ENCODE peak calls at places on chromosomes 5 and 9, in eight cellular contexts. N, X, I, J, L, V, O and Z are unnamed samples.

GRCh38 chr5:117249086-117249815 is 674.6 kb upstream of the SEMA6A start:
- DNase-seq in N (no peak), X (no peak), I (no peak), J (no peak), L (no peak), V (no peak), O (no peak), Z (no peak)

GRCh38 chr5:179414459-179415215 is 69.4 kb upstream of the ADAMTS2 start:
- DNase-seq in N (peak; percentile 49), X (peak; percentile 59), I (no peak), J (no peak), L (no peak), V (peak; percentile 73), O (peak; percentile 43), Z (peak; percentile 45)

GRCh38 chr9:109865521-109865920 is 85.5 kb downstream of the PALM2AKAP2 start:
- DNase-seq in N (no peak), X (no peak), I (no peak), J (no peak), L (no peak), V (no peak), O (no peak), Z (no peak)

GRCh38 chr9:131713016-131713415 is 26.9 kb downstream of the RAPGEF1 start:
- DNase-seq in N (no peak), X (peak; percentile 34), I (no peak), J (no peak), L (no peak), V (no peak), O (no peak), Z (no peak)

GRCh38 chr5:113376640-113377039 is 58.1 kb downstream of the TSSK1B start:
- DNase-seq in N (no peak), X (no peak), I (no peak), J (no peak), L (no peak), V (no peak), O (no peak), Z (no peak)

GRCh38 chr5:24509943-24510342 is 134.8 kb downstream of the CDH10 start:
- DNase-seq in N (no peak), X (no peak), I (no peak), J (no peak), L (no peak), V (no peak), O (no peak), Z (no peak)

GRCh38 chr5:59209758-59210359 is 627.0 kb downstream of the RAB3C start:
- DNase-seq in N (no peak), X (no peak), I (no peak), J (no peak), L (no peak), V (no peak), O (no peak), Z (no peak)

GRCh38 chr5:122126177-122126701 is 3.1 kb upstream of the ZNF474 start:
- DNase-seq in N (no peak), X (no peak), I (no peak), J (peak; percentile 21), L (no peak), V (no peak), O (no peak), Z (no peak)

GRCh38 chr9:100731557-100731956 is 153.7 kb downstream of the CAVIN4 start:
- DNase-seq in N (no peak), X (no peak), I (no peak), J (no peak), L (no peak), V (no peak), O (peak; percentile 71), Z (no peak)

GRCh38 chr9:7094052-7094451 is 336.3 kb downstream of the KDM4C start:
- DNase-seq in N (no peak), X (no peak), I (no peak), J (peak; percentile 15), L (peak; percentile 35), V (no peak), O (no peak), Z (no peak)

GRCh38 chr5:41875121-41875520 is 4.9 kb upstream of the OXCT1 start:
- DNase-seq in N (no peak), X (no peak), I (no peak), J (no peak), L (no peak), V (no peak), O (no peak), Z (no peak)

GRCh38 chr5:1772634-1773033 is 27.0 kb downstream of the MRPL36 start:
- DNase-seq in N (no peak), X (no peak), I (no peak), J (no peak), L (no peak), V (no peak), O (peak; percentile 27), Z (no peak)

GRCh38 chr5:145681686-145682085 is 153.5 kb downstream of the PRELID2 start:
- DNase-seq in N (no peak), X (no peak), I (peak; percentile 30), J (peak; percentile 32), L (peak; percentile 61), V (no peak), O (no peak), Z (no peak)

GRCh38 chr9:128251701-128252100 is 24.1 kb downstream of the GOLGA2 start:
- DNase-seq in N (no peak), X (no peak), I (no peak), J (peak; percentile 28), L (no peak), V (no peak), O (no peak), Z (no peak)

GRCh38 chr5:38808666-38809343 is 37.0 kb upstream of the OSMR start:
- DNase-seq in N (no peak), X (no peak), I (no peak), J (peak; percentile 5), L (no peak), V (no peak), O (no peak), Z (no peak)

GRCh38 chr9:34675874-34676273 is 13.4 kb upstream of the CCL27 start:
- DNase-seq in N (no peak), X (no peak), I (no peak), J (no peak), L (no peak), V (no peak), O (no peak), Z (no peak)

GRCh38 chr5:132472431-132472830 is 18.1 kb downstream of the IRF1 start:
- DNase-seq in N (no peak), X (no peak), I (no peak), J (no peak), L (no peak), V (no peak), O (no peak), Z (no peak)

GRCh38 chr5:42604171-42604711 is 152.4 kb upstream of the CCDC152 start:
- DNase-seq in N (no peak), X (no peak), I (no peak), J (no peak), L (no peak), V (no peak), O (no peak), Z (no peak)

GRCh38 chr9:21974230-21974541 is 20.0 kb downstream of the CDKN2A start:
- DNase-seq in N (no peak), X (no peak), I (no peak), J (no peak), L (no peak), V (no peak), O (no peak), Z (no peak)

GRCh38 chr5:128913551-128913950 is 51.7 kb upstream of the SLC27A6 start:
- DNase-seq in N (no peak), X (no peak), I (no peak), J (no peak), L (no peak), V (no peak), O (no peak), Z (no peak)

GRCh38 chr5:16626696-16627264 is 10.0 kb upstream of the RETREG1 start:
- DNase-seq in N (no peak), X (no peak), I (peak; percentile 30), J (no peak), L (no peak), V (no peak), O (no peak), Z (no peak)

GRCh38 chr5:139809331-139809810 is 13.8 kb downstream of the PSD2 start:
- DNase-seq in N (no peak), X (no peak), I (no peak), J (no peak), L (no peak), V (no peak), O (peak; percentile 57), Z (no peak)

GRCh38 chr5:151239237-151239861 is 13.6 kb upstream of the GM2A start:
- DNase-seq in N (no peak), X (peak; percentile 96), I (peak; percentile 58), J (peak; percentile 83), L (peak; percentile 83), V (no peak), O (peak; percentile 94), Z (peak; percentile 83)

GRCh38 chr9:4024281-4024680 is 275.6 kb downstream of the GLIS3 start:
- DNase-seq in N (no peak), X (no peak), I (no peak), J (no peak), L (no peak), V (no peak), O (no peak), Z (no peak)

GRCh38 chr5:116375926-116376325 is 198.7 kb downstream of the SEMA6A start:
- DNase-seq in N (no peak), X (no peak), I (no peak), J (no peak), L (no peak), V (no peak), O (no peak), Z (no peak)

GRCh38 chr5:75412111-75412990 is 75.3 kb downstream of the HMGCR start:
- DNase-seq in N (no peak), X (no peak), I (no peak), J (no peak), L (no peak), V (no peak), O (no peak), Z (no peak)

GRCh38 chr5:173291722-173292658 is 36.2 kb downstream of the STC2 start:
- DNase-seq in N (no peak), X (no peak), I (no peak), J (peak; percentile 67), L (no peak), V (no peak), O (peak; percentile 27), Z (no peak)

GRCh38 chr5:7518947-7519560 is 123.1 kb downstream of the ADCY2 start:
- DNase-seq in N (no peak), X (no peak), I (no peak), J (peak; percentile 53), L (peak; percentile 40), V (no peak), O (no peak), Z (no peak)

GRCh38 chr9:105251733-105252404 is 7.4 kb downstream of the SLC44A1 start:
- DNase-seq in N (no peak), X (no peak), I (no peak), J (no peak), L (no peak), V (no peak), O (no peak), Z (no peak)

GRCh38 chr5:10836991-10837390 is 76.0 kb upstream of the DAP start:
- DNase-seq in N (no peak), X (no peak), I (no peak), J (no peak), L (no peak), V (no peak), O (no peak), Z (no peak)

GRCh38 chr9:117239428-117239827 is 175.4 kb downstream of the ASTN2 start:
- DNase-seq in N (no peak), X (no peak), I (no peak), J (no peak), L (no peak), V (no peak), O (no peak), Z (no peak)

GRCh38 chr9:114284316-114285060 is 38.4 kb upstream of the ORM1 start:
- DNase-seq in N (no peak), X (peak; percentile 70), I (no peak), J (no peak), L (no peak), V (no peak), O (peak; percentile 70), Z (peak; percentile 69)

GRCh38 chr9:88087906-88088305 is 50.4 kb downstream of the SPATA31C2 start:
- DNase-seq in N (no peak), X (no peak), I (no peak), J (no peak), L (no peak), V (no peak), O (no peak), Z (no peak)

GRCh38 chr5:73545403-73545779 is 20.0 kb downstream of the ANKRA2 start:
- DNase-seq in N (no peak), X (no peak), I (no peak), J (no peak), L (no peak), V (no peak), O (no peak), Z (no peak)